ENCODE peak calls at places on chromosomes 13 and 19, in four cellular contexts. E is substantia nigra; S is stimulated activated CD4-positive, alpha-beta T cell treated with anti-CD3 and anti-CD28 coated beads, Interleukin-12 subunit alpha, Interleukin-12 subunit beta, amount 100 ng/mL, for 4 hours; O is pancreas. G is an unnamed sample.

GRCh38 chr19:54307389-54307788 is 5.6 kb downstream of the LILRA5 start:
- DNase-seq in E (no peak), S (no peak), O (no peak), G (peak)

GRCh38 chr13:80923907-80924306 is 583.0 kb upstream of the SPRY2 start:
- DNase-seq in E (no peak), S (no peak), O (no peak), G (no peak)

GRCh38 chr13:24065172-24065571 is 95.3 kb upstream of the SPATA13 start:
- DNase-seq in E (no peak), S (no peak), O (no peak), G (no peak)

GRCh38 chr13:34847751-34848150 is 94.3 kb upstream of the NBEA start:
- DNase-seq in E (no peak), S (no peak), O (no peak), G (no peak)

GRCh38 chr19:32238076-32238475 is 107.3 kb upstream of the ZNF507 start:
- DNase-seq in E (no peak), S (no peak), O (no peak), G (no peak)

GRCh38 chr19:13796301-13797057 is 1.2 kb downstream of the ZSWIM4 start:
- DNase-seq in E (no peak), S (no peak), O (no peak), G (peak)

GRCh38 chr13:48412881-48413351 is at the start of gene LPAR6:
- DNase-seq in E (no peak), S (no peak), O (no peak), G (no peak)

GRCh38 chr13:48942131-48942530 is 33.6 kb upstream of the FNDC3A start:
- DNase-seq in E (no peak), S (no peak), O (no peak), G (no peak)

GRCh38 chr13:98216135-98216565 is 39.1 kb upstream of the RNF113B start:
- DNase-seq in E (peak), S (no peak), O (peak), G (peak)

GRCh38 chr13:79898996-79899395 is 418.0 kb downstream of the NDFIP2 start:
- DNase-seq in E (no peak), S (no peak), O (no peak), G (no peak)

GRCh38 chr19:38615007-38615581 is 2.7 kb downstream of the MAP4K1 start:
- DNase-seq in E (no peak), S (no peak), O (no peak), G (no peak)

GRCh38 chr19:17950310-17951150 is 16.4 kb upstream of the KCNN1 start:
- DNase-seq in E (no peak), S (no peak), O (no peak), G (no peak)

GRCh38 chr19:33110201-33110910 is 21.6 kb upstream of the WDR88 start:
- DNase-seq in E (no peak), S (no peak), O (no peak), G (no peak)

GRCh38 chr13:109058071-109058470 is 428.7 kb downstream of the MYO16 start:
- DNase-seq in E (no peak), S (no peak), O (no peak), G (no peak)

GRCh38 chr19:3398114-3398899 is 31.9 kb downstream of the NFIC start:
- DNase-seq in E (peak), S (no peak), O (peak), G (peak)